ENCODE peak calls at places on chromosomes 12 and 14, in four cellular contexts. M, U, C and F are unnamed samples.

GRCh38 chr14:58078068-58078467 is 73.9 kb downstream of the ARMH4 start:
- DNase-seq in M (peak), U (no peak), C (no peak), F (peak)

GRCh38 chr12:122754790-122755189 is 2.2 kb downstream of the DENR start:
- DNase-seq in M (no peak), U (no peak), C (no peak), F (no peak)

GRCh38 chr12:106227641-106228319 is 20.0 kb downstream of the CKAP4 start:
- DNase-seq in M (peak), U (no peak), C (no peak), F (peak)

GRCh38 chr14:105830171-105830570 is 303.8 kb downstream of the TMEM121 start:
- DNase-seq in M (no peak), U (no peak), C (no peak), F (no peak)

GRCh38 chr14:85234626-85235025 is 295.3 kb upstream of the FLRT2 start:
- DNase-seq in M (no peak), U (no peak), C (no peak), F (peak)

GRCh38 chr14:104101651-104102281 is 16.3 kb downstream of the ASPG start:
- DNase-seq in M (no peak), U (no peak), C (no peak), F (no peak)

GRCh38 chr12:114425031-114425626 is 19.2 kb upstream of the TBX5 start:
- DNase-seq in M (peak), U (no peak), C (no peak), F (no peak)

GRCh38 chr14:104370256-104370870 is 209.2 kb upstream of the C14orf180 start:
- DNase-seq in M (no peak), U (peak), C (no peak), F (no peak)

GRCh38 chr12:109162551-109162950 is 46.2 kb downstream of the ACACB start:
- DNase-seq in M (no peak), U (no peak), C (no peak), F (no peak)

GRCh38 chr12:11953523-11953922 is 117.2 kb upstream of the BCL2L14 start:
- DNase-seq in M (no peak), U (no peak), C (no peak), F (no peak)

GRCh38 chr12:13102481-13103195 is 829 bp downstream of the GSG1 start:
- DNase-seq in M (peak), U (no peak), C (no peak), F (peak)

GRCh38 chr12:114691810-114692557 is 8.0 kb upstream of the TBX3 start:
- DNase-seq in M (no peak), U (no peak), C (no peak), F (no peak)

GRCh38 chr14:50333010-50333409 is 20.9 kb downstream of the DMAC2L start:
- DNase-seq in M (peak), U (no peak), C (no peak), F (peak)

GRCh38 chr14:96635850-96636249 is 133.7 kb downstream of the PAPOLA start:
- DNase-seq in M (no peak), U (no peak), C (no peak), F (no peak)